ENCODE peak calls at places on chromosomes 6 and 20, in nine cellular contexts. X is right atrium auricular region, J is lower leg skin, Z is ovary, T is foreskin keratinocyte, V is astrocyte of the spinal cord, W is mucosa of descending colon, E is fibroblast of pulmonary artery, N is fibroblast of lung. Q is an unnamed sample.

GRCh38 chr20:44910690-44911262 is 916 bp downstream of the PABPC1L start:
- DNase-seq in W (no peak), Z (no peak), V (no peak), J (no peak), X (no peak), E (no peak), T (no peak), N (no peak), Q (no peak)

GRCh38 chr6:41682056-41682477 is 43.8 kb downstream of the MDFI start:
- DNase-seq in Z (peak), X (peak), T (peak), W (peak), J (peak), N (peak), V (peak), E (peak), Q (peak)

GRCh38 chr6:13953061-13953705 is 28.4 kb downstream of the RNF182 start:
- DNase-seq in Z (no peak), N (peak), W (no peak), T (peak), V (peak), X (no peak), E (no peak), J (no peak), Q (no peak)

GRCh38 chr20:17576215-17576614 is 6.3 kb downstream of the DSTN start:
- DNase-seq in Z (no peak), T (no peak), X (no peak), V (no peak), N (no peak), J (no peak), W (no peak), E (no peak), Q (no peak)

GRCh38 chr6:134060491-134061106 is 8.2 kb upstream of the SLC2A12 start:
- DNase-seq in J (no peak), W (no peak), Z (no peak), X (no peak), E (peak), N (peak), T (peak), V (peak), Q (no peak)

GRCh38 chr20:3203315-3204123 is 963 bp downstream of the DDRGK1 start:
- DNase-seq in X (no peak), J (no peak), T (no peak), N (no peak), E (no peak), V (peak), Z (no peak), W (peak), Q (no peak)

GRCh38 chr6:15260099-15260821 is 14.4 kb downstream of the JARID2 start:
- DNase-seq in E (peak), J (no peak), T (no peak), N (peak), W (no peak), V (peak), Z (no peak), X (no peak), Q (no peak)

GRCh38 chr20:5156670-5157448 is 30.1 kb downstream of the CDS2 start:
- DNase-seq in Z (no peak), N (peak), E (peak), T (no peak), J (no peak), V (peak), X (no peak), W (no peak), Q (no peak)

GRCh38 chr6:88304515-88304914 is 138.4 kb upstream of the CNR1 start:
- DNase-seq in E (no peak), Z (no peak), J (no peak), X (no peak), N (no peak), W (no peak), T (no peak), V (no peak), Q (no peak)

GRCh38 chr6:69917834-69918233 is 51.5 kb downstream of the COL19A1 start:
- DNase-seq in V (peak), E (peak), N (peak), T (peak), X (no peak), W (no peak), J (no peak), Z (no peak), Q (no peak)

GRCh38 chr20:58014628-58015315 is 213.7 kb downstream of the ANKRD60 start:
- DNase-seq in W (no peak), E (no peak), J (no peak), X (no peak), T (peak), Z (no peak), V (peak), N (no peak), Q (no peak)

GRCh38 chr6:73236147-73236750 is 11.0 kb upstream of the KHDC1L start:
- DNase-seq in X (no peak), V (peak), E (peak), W (no peak), Z (no peak), T (peak), J (no peak), N (peak), Q (no peak)

GRCh38 chr6:6858533-6858982 is 249.2 kb upstream of the RREB1 start:
- DNase-seq in Z (no peak), T (no peak), X (no peak), W (no peak), J (no peak), N (no peak), E (no peak), V (no peak), Q (no peak)

GRCh38 chr6:32192608-32193039 is at the start of gene GPSM3:
- DNase-seq in E (peak), N (peak), X (no peak), W (peak), J (no peak), Z (peak), T (no peak), V (no peak), Q (no peak)

GRCh38 chr6:150800596-150801310 is 64.7 kb upstream of the MTHFD1L start:
- DNase-seq in E (no peak), T (no peak), X (no peak), W (no peak), V (no peak), Z (no peak), N (peak), J (no peak), Q (no peak)

GRCh38 chr20:46172961-46173536 is 54.9 kb downstream of the CD40 start:
- DNase-seq in X (no peak), E (no peak), N (no peak), T (no peak), V (no peak), W (no peak), Z (no peak), J (no peak), Q (no peak)

GRCh38 chr6:12472601-12473038 is 182.5 kb downstream of the EDN1 start:
- DNase-seq in Z (no peak), E (peak), J (peak), T (peak), V (peak), W (no peak), X (peak), N (peak), Q (no peak)

GRCh38 chr6:21395121-21395520 is 198.4 kb upstream of the SOX4 start:
- DNase-seq in X (no peak), Z (no peak), T (peak), E (peak), N (no peak), J (no peak), V (no peak), W (no peak), Q (no peak)

GRCh38 chr20:651713-652610 is 1.0 kb downstream of the SRXN1 start:
- DNase-seq in Z (no peak), V (no peak), E (no peak), J (no peak), T (no peak), W (peak), X (peak), N (no peak), Q (no peak)

GRCh38 chr6:132357120-132357519 is 44.2 kb downstream of the MOXD1 start:
- DNase-seq in X (no peak), W (no peak), N (peak), V (peak), J (no peak), E (peak), Z (no peak), T (no peak), Q (no peak)

GRCh38 chr6:165439928-165440554 is 130.6 kb upstream of the C6orf118 start:
- DNase-seq in W (no peak), Z (no peak), J (no peak), T (no peak), E (peak), X (no peak), V (peak), N (peak), Q (no peak)

GRCh38 chr6:22024973-22025467 is 271.8 kb downstream of the PRL start:
- DNase-seq in J (no peak), T (no peak), V (no peak), W (no peak), Z (no peak), X (no peak), E (no peak), N (no peak), Q (no peak)

GRCh38 chr20:32761417-32761830 is 761 bp upstream of the DNMT3B start:
- DNase-seq in N (no peak), Z (no peak), V (no peak), W (no peak), X (no peak), T (no peak), E (no peak), J (no peak), Q (no peak)

GRCh38 chr6:126335210-126335609 is 4.7 kb upstream of the CENPW start:
- DNase-seq in Z (no peak), W (no peak), V (no peak), T (no peak), N (no peak), E (no peak), X (no peak), J (no peak), Q (no peak)

GRCh38 chr20:62419759-62420158 is 7.6 kb downstream of the RBBP8NL start:
- DNase-seq in N (no peak), W (no peak), V (no peak), X (no peak), Z (no peak), J (no peak), E (no peak), T (no peak), Q (no peak)

GRCh38 chr6:82419859-82420258 is 56.2 kb downstream of the TPBG start:
- DNase-seq in E (no peak), N (no peak), W (no peak), Z (no peak), X (no peak), T (no peak), V (no peak), J (no peak), Q (no peak)

GRCh38 chr6:110398778-110399177 is 16.6 kb downstream of the DDO start:
- DNase-seq in V (peak), E (peak), W (no peak), Z (no peak), N (peak), J (no peak), T (no peak), X (no peak), Q (no peak)

GRCh38 chr6:85364354-85364753 is 85.5 kb upstream of the NT5E start:
- DNase-seq in V (peak), Z (no peak), X (no peak), J (no peak), N (peak), E (peak), W (no peak), T (peak), Q (no peak)

GRCh38 chr6:138514860-138515540 is 15.7 kb upstream of the NHSL1 start:
- DNase-seq in N (no peak), W (no peak), J (no peak), T (no peak), Z (no peak), E (no peak), X (no peak), V (no peak), Q (no peak)

GRCh38 chr6:20319520-20320357 is 81.9 kb upstream of the E2F3 start:
- DNase-seq in Z (no peak), E (no peak), J (no peak), W (peak), T (no peak), X (no peak), N (no peak), V (no peak), Q (no peak)

GRCh38 chr6:152164957-152165356 is 357.5 kb downstream of the ESR1 start:
- DNase-seq in N (no peak), Z (no peak), X (no peak), J (no peak), V (no peak), W (no peak), E (no peak), T (no peak), Q (no peak)
- TF ChIP-seq CTCF in N (no peak), Z (no peak), X (no peak), J (no peak), V (no peak), W (no peak), E (no peak), T (no peak), Q (no peak)

DNA sequence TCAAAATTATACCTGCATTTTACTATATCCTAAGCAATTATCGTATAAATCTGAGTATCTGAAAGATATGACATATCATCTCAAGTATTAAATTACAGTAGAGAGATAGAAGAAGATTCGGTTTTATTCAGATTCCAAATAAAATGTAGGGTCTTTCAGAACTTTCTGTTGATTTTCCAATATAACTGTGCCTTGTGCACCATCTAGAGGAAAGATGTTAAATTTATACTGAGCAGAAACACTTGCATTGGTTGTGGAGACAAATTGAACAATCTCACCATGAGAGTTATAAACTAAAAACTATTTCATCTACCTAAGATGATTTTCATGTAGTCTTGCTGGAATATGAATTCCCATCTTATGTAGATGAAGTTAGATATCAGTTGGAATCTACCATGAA is 26.8 kb upstream of the HSF2 start:
- DNase-seq in Z (no peak), T (no peak), E (peak), N (peak), X (no peak), W (no peak), J (no peak), V (peak), Q (no peak)
- TF ChIP-seq CTCF in Z (no peak), T (peak), E (peak), N (peak), X (peak), W (no peak), J (no peak), V (peak), Q (no peak)

GRCh38 chr20:1902188-1902587 is 7.0 kb downstream of the SIRPA start:
- DNase-seq in W (no peak), V (no peak), Z (no peak), E (no peak), N (no peak), J (no peak), T (no peak), X (no peak), Q (no peak)

GRCh38 chr20:1900321-1900791 is 5.1 kb downstream of the SIRPA start:
- DNase-seq in W (peak), X (no peak), N (peak), J (no peak), Z (no peak), T (peak), E (peak), V (peak), Q (no peak)

GRCh38 chr20:1904160-1904559 is 9.0 kb downstream of the SIRPA start:
- DNase-seq in V (no peak), T (no peak), N (no peak), J (no peak), W (no peak), E (no peak), Z (no peak), X (no peak), Q (no peak)

GRCh38 chr20:1899169-1899525 is 3.9 kb downstream of the SIRPA start:
- DNase-seq in V (no peak), T (no peak), W (no peak), X (no peak), J (no peak), Z (no peak), E (no peak), N (no peak), Q (no peak)

GRCh38 chr20:1901704-1902103 is 6.5 kb downstream of the SIRPA start:
- DNase-seq in W (no peak), E (no peak), Z (no peak), X (no peak), N (no peak), J (no peak), T (no peak), V (no peak), Q (no peak)
- TF ChIP-seq CTCF in W (no peak), E (no peak), Z (no peak), X (no peak), N (no peak), J (no peak), T (no peak), V (no peak), Q (no peak)

DNA sequence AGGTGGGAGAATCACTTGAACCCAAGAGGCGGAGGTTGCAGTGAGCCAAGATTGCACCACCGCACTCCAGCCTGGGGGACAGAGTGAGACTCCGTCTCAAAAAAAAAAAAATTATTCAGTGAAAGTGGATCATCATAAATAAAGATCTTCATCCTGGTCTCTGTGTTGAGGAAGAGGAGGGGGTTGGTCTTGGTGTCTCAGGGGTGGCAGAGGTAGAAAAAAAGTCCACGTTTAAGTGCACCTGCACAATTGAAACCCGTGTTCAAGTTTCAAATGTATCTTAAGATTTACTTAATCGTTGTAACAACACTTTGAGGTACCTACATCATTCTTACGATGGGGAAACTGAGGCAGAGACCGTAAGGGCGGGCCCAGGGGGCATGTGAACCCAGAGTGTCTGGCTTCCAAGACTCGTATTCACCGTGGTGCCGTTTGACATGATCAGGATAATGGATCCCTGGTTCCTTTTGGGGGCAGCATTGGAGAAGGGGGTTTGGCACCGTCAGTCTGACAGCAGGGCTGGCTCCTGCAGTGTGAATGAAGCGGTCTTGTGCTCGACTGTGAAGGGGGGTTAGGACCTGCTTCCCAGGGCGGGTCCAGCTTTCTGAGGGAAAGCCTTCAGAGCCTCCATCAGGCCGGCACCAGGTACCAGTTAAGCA is 32.9 kb upstream of the ID1 start:
- DNase-seq in X (no peak), W (no peak), J (no peak), N (no peak), Z (no peak), T (no peak), E (no peak), V (no peak), Q (no peak)
- TF ChIP-seq CTCF in X (no peak), W (no peak), J (no peak), N (no peak), Z (no peak), T (no peak), E (no peak), V (no peak), Q (no peak)

GRCh38 chr20:56504373-56505005 is 20.1 kb upstream of the FAM209A start:
- DNase-seq in W (no peak), X (no peak), N (no peak), T (no peak), J (no peak), Z (no peak), E (no peak), V (no peak), Q (no peak)
- TF ChIP-seq CTCF in W (no peak), X (peak), N (peak), T (peak), J (no peak), Z (no peak), E (peak), V (peak), Q (no peak)

DNA sequence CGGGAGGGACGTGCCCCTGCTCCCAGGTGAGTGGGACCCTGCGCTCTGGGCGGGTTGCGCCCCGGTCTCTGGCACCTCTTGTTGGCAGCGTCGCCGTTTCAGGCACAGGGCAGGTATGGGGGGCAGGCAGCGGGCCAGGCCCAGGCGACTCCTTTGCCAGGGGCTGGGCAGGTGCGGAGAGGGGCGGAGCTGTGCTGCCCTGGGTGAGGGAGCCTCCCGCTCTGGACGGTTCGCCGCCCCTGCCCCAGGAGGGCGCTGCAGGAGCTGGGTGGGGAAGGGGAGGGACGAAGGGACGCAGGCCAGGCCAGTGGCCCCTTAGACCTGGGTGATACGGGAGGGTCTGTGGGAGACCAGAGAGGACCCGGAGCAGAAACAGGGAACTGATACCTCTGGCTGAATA is 663.9 kb upstream of the DEFB115 start:
- DNase-seq in W (no peak), J (no peak), V (no peak), T (no peak), X (no peak), N (no peak), E (no peak), Z (no peak), Q (no peak)
- TF ChIP-seq CTCF in W (no peak), J (no peak), V (no peak), T (no peak), X (no peak), N (no peak), E (no peak), Z (no peak), Q (no peak)

DNA sequence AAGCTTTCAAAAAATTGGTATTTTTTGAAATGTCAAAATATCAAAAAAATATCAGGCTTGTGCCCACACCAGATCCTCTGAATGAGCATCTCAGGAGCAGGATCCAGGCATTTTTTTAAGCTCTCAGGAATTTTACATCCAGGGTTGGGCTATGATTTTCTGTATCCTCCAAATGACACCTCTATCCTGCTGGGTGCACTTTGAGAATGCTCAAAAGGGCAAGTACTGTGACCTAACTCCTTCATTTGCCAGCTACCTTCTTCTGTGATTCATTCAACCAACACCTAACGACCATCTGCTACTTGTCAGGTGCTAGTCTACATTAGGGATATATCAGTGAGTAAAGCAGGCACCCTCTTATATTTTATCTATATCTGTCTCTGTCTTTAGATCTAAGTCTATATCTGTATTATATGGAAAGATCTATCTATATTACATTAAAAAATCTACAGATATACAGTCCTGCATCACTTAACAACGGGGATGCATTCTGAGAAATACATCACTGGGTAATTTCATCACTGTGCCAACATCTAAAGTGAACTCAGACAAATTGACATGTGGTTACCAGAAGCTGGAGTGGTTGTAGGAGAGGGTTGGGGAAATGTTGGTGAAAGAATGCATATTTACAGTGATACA is 131.6 kb downstream of the KIF16B start:
- DNase-seq in N (no peak), V (no peak), E (no peak), Z (no peak), W (no peak), T (no peak), X (no peak), J (no peak), Q (no peak)
- TF ChIP-seq CTCF in N (no peak), V (no peak), E (no peak), Z (no peak), W (no peak), T (no peak), X (no peak), J (no peak), Q (no peak)

Q was measured in omental fat pad.